ENCODE peak calls at places on chromosomes 16 and 17, in ten cellular contexts. H, K, S, Z, O, A, L, E, N and W are unnamed samples.

GRCh38 chr16:12171206-12171605 is 194.7 kb downstream of the SNX29 start:
- DNase-seq in H (no peak), K (no peak), S (no peak), Z (no peak), O (no peak), A (no peak), L (no peak), E (no peak), N (no peak), W (no peak)

GRCh38 chr16:9275386-9275785 is 183.9 kb downstream of the HAPSTR1 start:
- DNase-seq in H (no peak), K (no peak), S (no peak), Z (no peak), O (peak), A (no peak), L (no peak), E (no peak), N (no peak), W (no peak)

GRCh38 chr17:71327376-71328059 is 793.3 kb upstream of the SOX9 start:
- DNase-seq in H (no peak), K (no peak), S (no peak), Z (no peak), O (no peak), A (no peak), L (no peak), E (no peak), N (no peak), W (no peak)

GRCh38 chr17:74744349-74744713 is 4.1 kb upstream of the NHERF1 start:
- DNase-seq in H (no peak), K (no peak), S (no peak), Z (no peak), O (no peak), A (no peak), L (no peak), E (no peak), N (no peak), W (no peak)

GRCh38 chr16:87569601-87570559 is 32.4 kb upstream of the JPH3 start:
- DNase-seq in H (no peak), K (no peak), S (no peak), Z (no peak), O (no peak), A (no peak), L (no peak), E (no peak), N (no peak), W (no peak)

GRCh38 chr17:59796785-59797205 is 89.3 kb downstream of the VMP1 start:
- DNase-seq in H (no peak), K (no peak), S (no peak), Z (no peak), O (no peak), A (no peak), L (no peak), E (no peak), N (no peak), W (no peak)

GRCh38 chr16:72425571-72426341 is 253.8 kb upstream of the PMFBP1 start:
- DNase-seq in H (no peak), K (no peak), S (no peak), Z (no peak), O (no peak), A (no peak), L (no peak), E (no peak), N (no peak), W (no peak)

GRCh38 chr17:65277576-65277975 is 140.4 kb downstream of the RGS9 start:
- DNase-seq in H (no peak), K (no peak), S (no peak), Z (no peak), O (no peak), A (peak), L (no peak), E (no peak), N (no peak), W (no peak)

GRCh38 chr16:87725596-87726235 is 40.1 kb downstream of the KLHDC4 start:
- DNase-seq in H (peak), K (no peak), S (no peak), Z (no peak), O (no peak), A (no peak), L (peak), E (no peak), N (no peak), W (no peak)

GRCh38 chr17:47685556-47686275 is 8.2 kb upstream of the TBKBP1 start:
- DNase-seq in H (no peak), K (no peak), S (no peak), Z (no peak), O (no peak), A (no peak), L (no peak), E (no peak), N (no peak), W (no peak)

GRCh38 chr17:47686661-47687327 is 7.2 kb upstream of the TBKBP1 start:
- DNase-seq in H (no peak), K (no peak), S (no peak), Z (no peak), O (no peak), A (no peak), L (no peak), E (no peak), N (no peak), W (no peak)

GRCh38 chr17:47684025-47684424 is 9.9 kb upstream of the TBKBP1 start:
- DNase-seq in H (no peak), K (no peak), S (no peak), Z (no peak), O (no peak), A (no peak), L (no peak), E (no peak), N (no peak), W (no peak)

GRCh38 chr17:47686276-47686635 is 7.7 kb upstream of the TBKBP1 start:
- DNase-seq in H (no peak), K (no peak), S (no peak), Z (no peak), O (no peak), A (no peak), L (no peak), E (no peak), N (no peak), W (peak)

GRCh38 chr17:47684535-47685193 is 9.3 kb upstream of the TBKBP1 start:
- DNase-seq in H (no peak), K (no peak), S (no peak), Z (no peak), O (no peak), A (no peak), L (no peak), E (no peak), N (no peak), W (no peak)
- TF ChIP-seq POLR2A in H (no peak), K (no peak), S (no peak), Z (peak), O (no peak), A (no peak), L (no peak), E (no peak), N (no peak), W (no peak)

DNA sequence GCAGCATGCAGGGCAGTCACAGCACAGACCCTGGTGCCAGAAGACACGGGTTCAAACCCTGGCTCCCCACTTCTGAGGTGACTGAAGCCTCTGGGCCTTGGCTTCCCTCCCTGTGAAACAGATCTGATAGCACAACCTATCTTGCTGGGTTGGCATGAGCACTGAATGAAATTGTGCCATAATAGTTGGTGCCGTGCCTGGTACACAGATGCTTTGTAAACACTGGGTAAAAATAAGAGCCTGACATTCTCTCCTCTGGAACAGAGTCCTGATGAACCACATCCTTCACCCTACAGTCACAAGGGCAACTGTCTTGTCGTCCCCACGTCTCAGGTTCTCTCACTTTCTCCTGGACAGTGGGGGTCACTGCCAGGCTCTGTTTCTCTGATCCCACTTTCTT is 35.7 kb downstream of the NOS2 start:
- DNase-seq in H (no peak), K (no peak), S (no peak), Z (no peak), O (no peak), A (peak), L (no peak), E (no peak), N (peak), W (no peak)
- TF ChIP-seq POLR2A in H (no peak), K (no peak), S (no peak), Z (no peak), O (no peak), A (no peak), L (no peak), E (no peak), N (no peak), W (no peak)

GRCh38 chr17:81511800-81512559 is 619 bp downstream of the ACTG1 start:
- DNase-seq in H (peak), K (peak), S (no peak), Z (no peak), O (no peak), A (no peak), L (no peak), E (no peak), N (no peak), W (no peak)

GRCh38 chr17:81512984-81513668 is 527 bp upstream of the ACTG1 start:
- DNase-seq in H (peak), K (peak), S (peak), Z (no peak), O (peak), A (peak), L (peak), E (peak), N (peak), W (no peak)

GRCh38 chr17:81513669-81514484 is 1.3 kb upstream of the ACTG1 start:
- DNase-seq in H (peak), K (peak), S (peak), Z (no peak), O (peak), A (peak), L (peak), E (peak), N (peak), W (no peak)

GRCh38 chr17:81511550-81511799 is 1.1 kb downstream of the ACTG1 start:
- DNase-seq in H (no peak), K (no peak), S (no peak), Z (no peak), O (no peak), A (no peak), L (no peak), E (no peak), N (no peak), W (no peak)

GRCh38 chr17:81512560-81512983 is at the start of gene ACTG1:
- DNase-seq in H (peak), K (peak), S (peak), Z (no peak), O (peak), A (peak), L (peak), E (peak), N (peak), W (peak)
- TF ChIP-seq POLR2A in H (peak), K (no peak), S (peak), Z (peak), O (peak), A (no peak), L (peak), E (peak), N (no peak), W (peak)

GRCh38 chr17:55323518-55324295 is 58.9 kb downstream of the HLF start:
- DNase-seq in H (no peak), K (no peak), S (no peak), Z (no peak), O (no peak), A (no peak), L (no peak), E (no peak), N (no peak), W (no peak)
- TF ChIP-seq POLR2A in H (no peak), K (no peak), S (no peak), Z (no peak), O (no peak), A (no peak), L (no peak), E (no peak), N (no peak), W (no peak)

DNA sequence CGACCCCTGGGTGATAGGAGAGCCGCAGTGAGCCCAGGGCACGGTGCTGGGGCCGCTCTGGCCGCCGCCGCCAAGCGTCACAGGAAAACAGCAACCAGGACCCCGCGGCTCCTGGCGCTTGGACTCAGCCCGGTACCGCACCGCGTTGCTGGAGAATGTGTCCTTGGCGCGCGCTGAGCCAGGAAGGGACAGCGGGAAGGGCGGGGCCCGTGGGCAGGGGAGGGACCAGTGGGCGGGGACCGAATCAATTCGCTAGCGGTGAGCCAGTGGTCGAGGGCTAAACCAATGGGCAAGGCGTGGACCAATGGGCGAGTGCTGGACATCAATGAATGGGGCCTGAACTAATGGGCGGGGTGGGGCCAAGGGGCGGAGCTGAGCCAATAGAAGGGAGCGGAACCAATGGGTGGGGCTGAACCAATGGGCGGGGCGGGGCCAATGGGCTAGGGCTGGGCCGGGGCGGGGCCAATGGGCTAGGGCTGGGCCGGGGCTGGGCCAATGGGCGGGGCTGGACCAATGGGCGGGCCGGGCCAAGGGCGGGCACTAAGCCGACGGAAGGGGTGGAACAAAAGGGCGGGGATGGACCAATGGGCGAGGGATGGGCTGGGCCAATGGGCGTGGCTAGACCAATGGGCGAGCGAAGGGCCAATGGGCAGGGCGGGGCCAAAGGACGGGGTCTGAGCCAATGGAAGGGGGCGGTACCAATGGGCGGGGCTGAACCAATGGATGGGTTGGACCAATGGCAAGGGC is 6.3 kb upstream of the FLYWCH1 start:
- DNase-seq in H (peak), K (peak), S (peak), Z (peak), O (peak), A (peak), L (peak), E (peak), N (peak), W (peak)
- TF ChIP-seq POLR2A in H (peak), K (peak), S (peak), Z (peak), O (peak), A (no peak), L (peak), E (peak), N (no peak), W (peak)

GRCh38 chr17:45425125-45425983 is 7.3 kb downstream of the ARHGAP27 start:
- DNase-seq in H (peak), K (no peak), S (peak), Z (no peak), O (peak), A (no peak), L (peak), E (no peak), N (peak), W (peak)
- TF ChIP-seq POLR2A in H (peak), K (no peak), S (peak), Z (no peak), O (peak), A (no peak), L (no peak), E (no peak), N (no peak), W (no peak)

GRCh38 chr16:84718-85452 is 6.9 kb downstream of the MPG start:
- DNase-seq in H (no peak), K (peak), S (peak), Z (peak), O (peak), A (no peak), L (peak), E (peak), N (peak), W (peak)
- TF ChIP-seq POLR2A in H (no peak), K (no peak), S (no peak), Z (peak), O (no peak), A (no peak), L (no peak), E (no peak), N (no peak), W (no peak)

GRCh38 chr17:58002558-58002957 is 4.5 kb downstream of the SRSF1 start:
- DNase-seq in H (no peak), K (no peak), S (no peak), Z (no peak), O (no peak), A (no peak), L (no peak), E (no peak), N (no peak), W (no peak)

GRCh38 chr17:58002154-58002553 is 4.9 kb downstream of the SRSF1 start:
- DNase-seq in H (no peak), K (no peak), S (no peak), Z (no peak), O (no peak), A (no peak), L (no peak), E (no peak), N (no peak), W (no peak)

GRCh38 chr17:57999496-58000017 is 7.5 kb downstream of the SRSF1 start:
- DNase-seq in H (peak), K (no peak), S (no peak), Z (peak), O (no peak), A (no peak), L (no peak), E (no peak), N (no peak), W (no peak)

GRCh38 chr17:58002973-58003372 is 4.1 kb downstream of the SRSF1 start:
- DNase-seq in H (no peak), K (no peak), S (no peak), Z (no peak), O (no peak), A (no peak), L (no peak), E (no peak), N (no peak), W (no peak)

DNA sequence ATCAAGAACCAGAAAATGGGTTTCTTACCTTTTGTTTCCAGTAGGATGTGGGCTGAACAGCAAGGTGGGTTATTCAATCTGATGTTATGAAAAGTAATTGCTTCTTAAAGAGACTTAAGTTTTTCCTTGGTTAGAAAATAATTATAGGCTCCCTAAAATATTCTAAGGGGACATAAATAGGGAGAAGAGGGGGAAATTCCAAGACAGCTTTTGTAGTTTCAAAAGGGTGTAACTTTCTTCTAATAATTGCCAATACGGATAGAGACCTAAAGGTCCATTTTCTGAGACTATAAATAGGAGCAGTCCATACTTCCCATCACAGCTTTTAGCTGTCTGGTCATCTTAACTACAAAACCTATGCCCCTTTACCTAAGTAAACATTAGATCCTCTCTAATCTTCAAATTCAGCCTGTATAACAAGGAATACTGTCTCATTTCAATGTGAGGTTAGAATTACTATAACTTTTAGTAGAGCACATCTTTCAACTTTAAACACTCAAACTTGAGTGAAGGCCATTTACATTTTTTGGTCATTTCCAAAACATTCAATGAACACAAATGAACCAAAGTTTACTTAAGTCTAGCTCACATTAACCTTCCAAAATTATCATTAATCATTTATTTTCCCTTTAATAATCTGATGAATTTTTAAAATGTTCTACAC is 5.5 kb downstream of the SRSF1 start:
- DNase-seq in H (no peak), K (no peak), S (no peak), Z (no peak), O (no peak), A (no peak), L (no peak), E (no peak), N (no peak), W (no peak)
- TF ChIP-seq POLR2A in H (no peak), K (no peak), S (no peak), Z (no peak), O (no peak), A (no peak), L (no peak), E (no peak), N (no peak), W (no peak)

DNA sequence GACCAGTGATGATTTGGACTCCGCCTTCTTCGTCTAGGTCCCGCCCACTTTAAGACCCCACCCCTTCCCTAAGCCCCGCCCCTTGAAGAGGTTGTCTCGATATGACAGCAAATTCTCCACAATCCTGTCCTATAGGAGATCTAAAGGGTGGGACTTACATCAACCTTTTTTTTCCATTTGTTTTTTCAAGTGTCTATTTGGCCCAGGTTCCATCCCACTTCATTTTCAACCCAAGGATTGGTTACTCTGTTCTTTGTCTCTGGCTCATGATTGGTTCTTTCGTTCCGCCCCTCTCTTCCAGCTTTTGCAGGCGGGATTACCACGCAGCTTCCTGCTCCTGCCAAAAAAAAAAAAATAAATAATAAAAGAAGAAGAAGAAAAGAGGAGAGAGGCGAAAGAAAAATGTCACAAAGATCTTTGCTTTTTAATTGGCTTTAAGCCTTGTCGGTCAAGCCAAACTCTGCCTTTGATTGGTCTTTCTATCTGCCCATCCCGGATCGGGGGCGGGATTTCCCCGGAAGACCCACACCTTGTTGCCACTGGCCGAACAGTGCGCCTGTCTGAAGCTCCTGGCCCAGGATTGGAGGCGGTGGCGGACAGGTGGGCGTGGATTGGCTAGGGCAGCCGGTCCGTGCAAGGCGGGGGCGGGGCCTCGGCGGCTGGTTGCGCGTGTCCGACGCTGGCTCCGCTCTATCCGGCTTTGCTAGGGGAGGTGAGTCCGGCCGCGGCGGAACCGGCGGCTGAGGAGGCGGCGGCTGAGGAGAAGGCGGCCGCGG is 1.2 kb upstream of the NLK start:
- DNase-seq in H (peak), K (peak), S (peak), Z (peak), O (peak), A (peak), L (peak), E (peak), N (peak), W (peak)
- TF ChIP-seq POLR2A in H (peak), K (peak), S (peak), Z (peak), O (peak), A (no peak), L (no peak), E (peak), N (no peak), W (peak)